ENCODE peak calls at places on chromosomes 16 and 17, in five cellular contexts. M is psoas muscle, R is stomach, V is uterus, Q is ascending aorta. O is an unnamed sample.

GRCh38 chr17:48724241-48725004 is 1.4 kb downstream of the PRAC2 start:
- DNase-seq in Q (no peak), R (peak; percentile 89), M (peak; percentile 90), V (peak; percentile 83), O (peak; percentile 87)

GRCh38 chr17:3526491-3526890 is 31.1 kb downstream of the TRPV3 start:
- DNase-seq in V (no peak), R (no peak), M (no peak), Q (no peak), O (no peak)

GRCh38 chr16:50509521-50510341 is 38.5 kb upstream of the NKD1 start:
- DNase-seq in V (no peak), Q (no peak), M (no peak), R (peak; percentile 31), O (no peak)

GRCh38 chr17:40019140-40019991 is 4.1 kb downstream of the CSF3 start:
- DNase-seq in V (peak; percentile 80), R (no peak), Q (no peak), M (peak; percentile 93), O (no peak)

GRCh38 chr17:52147431-52147830 is 11.1 kb downstream of the CA10 start:
- DNase-seq in R (no peak), Q (no peak), V (no peak), M (no peak), O (no peak)

GRCh38 chr17:41642252-41643156 is 18.1 kb upstream of the KRT17 start:
- DNase-seq in R (no peak), Q (no peak), M (no peak), V (no peak), O (no peak)

GRCh38 chr16:4639899-4640509 is 15.4 kb downstream of the MGRN1 start:
- DNase-seq in V (no peak), Q (no peak), R (no peak), M (no peak), O (no peak)

GRCh38 chr16:86919073-86919472 is 340.7 kb downstream of the FOXL1 start:
- DNase-seq in M (no peak), V (no peak), Q (no peak), R (no peak), O (no peak)

GRCh38 chr17:48148029-48148759 is 40.6 kb downstream of the SNX11 start:
- DNase-seq in R (no peak), V (no peak), M (no peak), Q (no peak), O (no peak)

GRCh38 chr16:72989203-72989991 is 58.5 kb downstream of the ZFHX3 start:
- DNase-seq in R (no peak), V (no peak), M (peak; percentile 68), Q (no peak), O (no peak)

GRCh38 chr16:85901110-85901509 is 2.1 kb downstream of the IRF8 start:
- DNase-seq in V (no peak), M (no peak), R (no peak), Q (no peak), O (no peak)

GRCh38 chr16:85900031-85900792 is 1.2 kb downstream of the IRF8 start:
- DNase-seq in R (peak; percentile 67), Q (no peak), M (no peak), V (no peak), O (no peak)

GRCh38 chr16:85903576-85903975 is 4.6 kb downstream of the IRF8 start:
- DNase-seq in Q (no peak), V (no peak), R (no peak), M (no peak), O (no peak)

GRCh38 chr16:85901760-85902365 is 2.9 kb downstream of the IRF8 start:
- DNase-seq in M (no peak), Q (no peak), V (no peak), R (no peak), O (no peak)

DNA sequence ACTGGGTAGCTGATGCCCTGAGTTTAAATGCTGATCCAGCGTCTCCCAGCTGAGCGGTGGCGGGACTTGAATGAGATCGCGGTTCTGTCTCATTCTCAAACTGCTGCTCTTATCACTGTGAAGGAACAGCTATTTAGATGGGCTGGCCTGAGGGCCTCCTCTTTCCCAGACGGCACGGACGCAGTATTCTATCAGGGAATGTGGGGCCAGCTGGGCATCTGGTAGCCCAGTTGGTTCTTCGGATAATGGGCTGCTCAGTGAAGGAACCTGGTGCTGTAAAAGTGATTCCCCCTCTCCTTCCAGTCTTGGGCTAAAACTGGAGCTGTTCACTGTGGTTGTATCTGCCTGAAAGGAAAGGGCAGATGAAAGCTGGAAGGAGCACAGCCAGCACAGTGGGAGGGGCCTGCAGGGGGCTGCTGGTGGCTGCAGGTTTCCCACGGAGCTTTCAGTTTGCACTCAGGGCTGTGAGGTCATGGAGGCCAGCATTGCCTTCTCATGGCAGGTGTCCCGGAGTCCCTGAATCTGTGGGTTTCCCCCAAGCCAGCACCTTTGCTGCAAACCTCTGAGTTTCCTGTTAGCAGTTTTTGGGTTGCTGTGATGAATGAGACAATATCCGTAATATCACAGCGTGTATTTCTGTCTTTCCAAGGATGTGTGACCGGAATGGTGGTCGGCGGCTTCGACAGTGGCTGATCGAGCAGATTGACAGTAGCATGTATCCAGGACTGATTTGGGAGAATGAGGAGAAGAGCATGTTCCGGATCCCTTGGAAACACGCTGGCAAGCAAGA is 3.6 kb downstream of the IRF8 start:
- DNase-seq in Q (no peak), M (no peak), V (no peak), R (peak; percentile 39), O (no peak)
- H3K4me1 ChIP-seq in Q (peaks cover 8% of the 10 kb centered on the region), M (peaks cover 6% of the 10 kb centered on the region), V (peaks cover 8% of the 10 kb centered on the region), R (peaks cover 70% of the 10 kb centered on the region), O (peaks cover 19% of the 10 kb centered on the region)

GRCh38 chr16:28527985-28528384 is 10.8 kb downstream of the NUPR1 start:
- DNase-seq in Q (no peak), V (no peak), M (no peak), R (no peak), O (no peak)

GRCh38 chr16:28531777-28532744 is 6.7 kb downstream of the NUPR1 start:
- DNase-seq in Q (no peak), R (peak; percentile 90), V (peak; percentile 72), M (peak; percentile 93), O (peak; percentile 73)

GRCh38 chr16:28528463-28528867 is 10.3 kb downstream of the NUPR1 start:
- DNase-seq in M (no peak), R (peak; percentile 73), V (no peak), Q (no peak), O (no peak)

GRCh38 chr16:28526201-28527099 is 12.3 kb downstream of the NUPR1 start:
- DNase-seq in M (no peak), Q (no peak), V (no peak), R (no peak), O (no peak)

DNA sequence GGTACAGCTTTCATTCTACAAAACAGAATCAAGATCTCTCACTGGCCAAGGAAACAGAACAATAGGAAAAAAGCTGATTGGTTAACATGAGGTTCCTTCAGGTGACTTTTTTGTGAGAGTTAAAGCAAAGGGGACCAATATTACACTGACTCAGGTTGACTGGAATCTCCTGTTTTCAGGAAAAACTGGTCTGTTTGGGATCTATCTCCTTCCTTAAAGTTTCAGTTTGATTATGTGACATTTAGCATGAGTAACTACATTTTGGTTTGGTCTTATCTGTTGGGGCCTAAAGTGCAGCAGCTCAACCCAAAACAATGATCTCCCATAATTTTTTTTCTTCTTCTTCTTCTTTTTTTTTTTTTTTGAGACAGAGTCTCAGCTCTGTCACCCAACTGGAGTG is 9.7 kb downstream of the NUPR1 start:
- DNase-seq in R (no peak), Q (no peak), V (no peak), M (no peak), O (no peak)
- H3K4me1 ChIP-seq in R (peaks cover 47% of the 10 kb centered on the region), Q (no peaks in the 10 kb centered on the region), V (no peaks in the 10 kb centered on the region), M (peaks cover 3% of the 10 kb centered on the region), O (no peaks in the 10 kb centered on the region)

GRCh38 chr17:59711936-59712335 is 4.5 kb downstream of the VMP1 start:
- DNase-seq in V (no peak), M (no peak), R (no peak), Q (no peak), O (no peak)

GRCh38 chr17:59707971-59708425 is 544 bp downstream of the VMP1 start:
- DNase-seq in Q (no peak), R (no peak), V (no peak), M (no peak), O (no peak)

GRCh38 chr17:59702304-59702703 is 4.9 kb downstream of the PTRH2 start:
- DNase-seq in M (no peak), R (no peak), Q (no peak), V (no peak), O (no peak)

GRCh38 chr17:59707182-59707970 is at the start of the genes PTRH2 and VMP1:
- DNase-seq in V (peak; percentile 97), Q (peak; percentile 98), M (peak; percentile 99), R (peak; percentile 98), O (peak; percentile 99)

DNA sequence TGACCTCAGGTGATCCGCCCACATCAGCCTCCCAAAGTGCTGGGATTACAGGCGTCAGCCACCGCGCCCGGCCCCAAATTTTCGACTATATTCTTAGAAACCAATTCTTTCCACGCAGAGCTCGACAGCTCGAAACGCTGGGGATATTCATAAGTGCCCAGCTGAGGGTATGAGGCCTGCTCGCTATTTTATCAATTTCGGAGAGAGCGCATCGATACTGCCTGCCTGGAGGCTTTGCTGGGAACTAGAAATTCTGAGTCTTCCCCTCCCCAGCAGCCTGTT is 389 bp downstream of the PTRH2 start:
- DNase-seq in M (no peak), R (no peak), V (no peak), Q (no peak), O (no peak)
- H3K4me1 ChIP-seq in M (peaks cover 42% of the 10 kb centered on the region), R (peaks cover 81% of the 10 kb centered on the region), V (no peaks in the 10 kb centered on the region), Q (peaks cover 26% of the 10 kb centered on the region), O (peaks cover 34% of the 10 kb centered on the region)

GRCh38 chr16:15033309-15033707 is 22.6 kb downstream of the NTAN1 start:
- DNase-seq in R (no peak), M (no peak), Q (no peak), V (no peak), O (peak; percentile 41)
- H3K4me1 ChIP-seq in R (peaks cover 4% of the 10 kb centered on the region), M (no peaks in the 10 kb centered on the region), Q (no peaks in the 10 kb centered on the region), V (no peaks in the 10 kb centered on the region), O (peaks cover 20% of the 10 kb centered on the region)

GRCh38 chr17:82179412-82179811 is 33.2 kb downstream of the CCDC57 start:
- DNase-seq in R (no peak), M (no peak), V (no peak), Q (no peak), O (no peak)
- H3K4me1 ChIP-seq in R (no peaks in the 10 kb centered on the region), M (no peaks in the 10 kb centered on the region), V (peaks cover 3% of the 10 kb centered on the region), Q (no peaks in the 10 kb centered on the region), O (no peaks in the 10 kb centered on the region)

GRCh38 chr17:45146616-45147101 is 1.6 kb upstream of the HEXIM1 start:
- DNase-seq in M (no peak), V (no peak), R (peak; percentile 71), Q (no peak), O (no peak)

GRCh38 chr17:45147581-45148182 is 593 bp upstream of the HEXIM1 start:
- DNase-seq in Q (no peak), V (peak; percentile 83), R (peak; percentile 74), M (peak; percentile 93), O (peak; percentile 84)

GRCh38 chr17:45148183-45149036 is at the start of gene HEXIM1:
- DNase-seq in V (peak; percentile 99), R (peak; percentile 99), Q (peak; percentile 98), M (peak; percentile 100), O (peak; percentile 99)

GRCh38 chr17:45146166-45146565 is 2.1 kb upstream of the HEXIM1 start:
- DNase-seq in Q (no peak), R (no peak), M (peak; percentile 63), V (no peak), O (no peak)

GRCh38 chr17:45147102-45147580 is 1.1 kb upstream of the HEXIM1 start:
- DNase-seq in V (no peak), R (peak; percentile 66), Q (no peak), M (no peak), O (peak; percentile 87)
- H3K4me1 ChIP-seq in V (peaks cover 8% of the 10 kb centered on the region), R (peaks cover 62% of the 10 kb centered on the region), Q (peaks cover 42% of the 10 kb centered on the region), M (peaks cover 25% of the 10 kb centered on the region), O (peaks cover 54% of the 10 kb centered on the region)

O was measured in heart right ventricle.